ENCODE peak calls at places on chromosomes 13 and 19, in ten cellular contexts. N, T, E, J, B, U, Q, D, A and K are unnamed samples.

GRCh38 chr19:43779820-43780219 is 953 bp downstream of the KCNN4 start:
- DNase-seq in N (no peak), T (peak; percentile 54), U (no peak), E (peak; percentile 81), A (no peak), D (no peak), Q (no peak), B (no peak), J (no peak), K (no peak)

GRCh38 chr13:47454986-47455385 is 546.1 kb downstream of the SUCLA2 start:
- DNase-seq in N (no peak), T (no peak), J (no peak), E (no peak), U (no peak), A (no peak), B (no peak), D (no peak), Q (no peak), K (no peak)

GRCh38 chr13:72456486-72456885 is 270.9 kb downstream of the MZT1 start:
- DNase-seq in Q (no peak), B (no peak), U (no peak), J (no peak), D (no peak), N (no peak), E (no peak), T (no peak), A (no peak), K (no peak)

GRCh38 chr13:44051923-44052322 is 172.2 kb downstream of the LACC1 start:
- DNase-seq in N (no peak), A (no peak), J (no peak), Q (no peak), E (no peak), U (no peak), D (no peak), B (no peak), T (no peak), K (no peak)

GRCh38 chr19:47266401-47266885 is 8.2 kb upstream of the INAFM1 start:
- DNase-seq in J (no peak), U (no peak), T (no peak), N (no peak), E (peak; percentile 9), B (no peak), Q (no peak), A (no peak), D (no peak), K (no peak)

GRCh38 chr19:1172353-1173159 is 1.5 kb downstream of the SBNO2 start:
- DNase-seq in B (no peak), D (peak; percentile 88), E (no peak), U (no peak), J (peak; percentile 54), N (no peak), T (no peak), A (no peak), Q (peak; percentile 68), K (peak; percentile 18)

GRCh38 chr13:21671793-21672680 is 1.2 kb downstream of the FGF9 start:
- DNase-seq in T (no peak), D (no peak), U (no peak), N (no peak), B (no peak), Q (peak; percentile 18), A (no peak), E (peak; percentile 35), J (no peak), K (no peak)

GRCh38 chr19:10815007-10815531 is 20.9 kb downstream of the TMED1 start:
- DNase-seq in Q (no peak), J (no peak), U (no peak), E (no peak), A (no peak), D (no peak), N (no peak), B (no peak), T (no peak), K (no peak)

GRCh38 chr19:20039203-20039723 is at the start of gene ZNF682:
- DNase-seq in T (peak; percentile 96), U (peak; percentile 94), B (peak; percentile 86), J (peak; percentile 90), E (peak; percentile 92), D (peak; percentile 96), N (peak; percentile 93), Q (peak; percentile 87), A (peak; percentile 24), K (peak; percentile 92)

GRCh38 chr19:10289836-10290438 is at the start of gene ICAM5:
- DNase-seq in N (no peak), B (no peak), E (no peak), U (no peak), T (no peak), J (peak; percentile 70), D (no peak), A (peak; percentile 31), Q (no peak), K (no peak)